ENCODE peak calls at places on chromosomes 13 and 19, in four cellular contexts. G is GM04503, P is posterior cingulate gyrus, Q is pons. W is an unnamed sample.

GRCh38 chr13:37657134-37657533 is 58.6 kb upstream of the POSTN start:
- DNase-seq in G (peak; percentile 21), P (no peak), Q (no peak), W (no peak)

GRCh38 chr19:10593820-10594637 is 6.9 kb upstream of the AP1M2 start:
- DNase-seq in G (peak; percentile 47), P (peak; percentile 88), Q (peak; percentile 60), W (no peak)

GRCh38 chr19:10562609-10563008 is 3.2 kb downstream of the KRI1 start:
- DNase-seq in G (no peak), P (no peak), Q (no peak), W (no peak)

GRCh38 chr13:52600666-52601065 is 41.6 kb upstream of the HNRNPA1L2 start:
- DNase-seq in G (no peak), P (no peak), Q (no peak), W (no peak)

GRCh38 chr13:51728972-51729371 is 75.0 kb downstream of the DHRS12 start:
- DNase-seq in G (peak; percentile 40), P (peak; percentile 81), Q (no peak), W (no peak)

GRCh38 chr19:17965370-17966114 is 1.4 kb upstream of the KCNN1 start:
- DNase-seq in G (no peak), P (peak; percentile 39), Q (no peak), W (no peak)

GRCh38 chr19:49801966-49802661 is 11.0 kb downstream of the FUZ start:
- DNase-seq in G (no peak), P (peak; percentile 99), Q (peak; percentile 95), W (peak; percentile 76)

GRCh38 chr13:69580255-69580654 is 527.4 kb upstream of the ATXN8OS start:
- DNase-seq in G (no peak), P (no peak), Q (no peak), W (no peak)

GRCh38 chr13:73703606-73704005 is 430.6 kb downstream of the KLF12 start:
- DNase-seq in G (no peak), P (no peak), Q (no peak), W (no peak)

GRCh38 chr19:29850482-29850881 is 38.7 kb downstream of the CCNE1 start:
- DNase-seq in G (no peak), P (no peak), Q (no peak), W (no peak)

GRCh38 chr13:102141625-102142472 is 260.0 kb downstream of the FGF14 start:
- DNase-seq in G (no peak), P (no peak), Q (peak; percentile 32), W (no peak)

GRCh38 chr13:33793726-33794125 is 24.2 kb upstream of the RFC3 start:
- DNase-seq in G (no peak), P (no peak), Q (no peak), W (no peak)

GRCh38 chr13:67119481-67119883 is 110.7 kb downstream of the PCDH9 start:
- DNase-seq in G (peak; percentile 20), P (no peak), Q (no peak), W (no peak)

GRCh38 chr13:40233731-40234195 is 432.7 kb downstream of the FOXO1 start:
- DNase-seq in G (no peak), P (no peak), Q (no peak), W (no peak)

GRCh38 chr13:35940734-35941133 is 190.4 kb downstream of the DCLK1 start:
- DNase-seq in G (no peak), P (no peak), Q (no peak), W (no peak)

GRCh38 chr19:15584541-15585115 is 30.4 kb upstream of the CYP4F8 start:
- DNase-seq in G (no peak), P (peak; percentile 95), Q (peak; percentile 28), W (peak; percentile 37)

GRCh38 chr13:113920173-113920572 is 53.7 kb downstream of the C13orf46 start:
- DNase-seq in G (no peak), P (no peak), Q (no peak), W (no peak)

GRCh38 chr19:18205180-18205915 is 1.5 kb upstream of the RAB3A start:
- DNase-seq in G (no peak), P (peak; percentile 97), Q (peak; percentile 78), W (no peak)

W was measured in neuronal stem cell.